ENCODE peak calls at places on chromosomes 2 and 18, in four cellular contexts. H is GM12878, S is HCT116, D is K562. I is an unnamed sample.

GRCh38 chr2:216572582-216573578 is 60.3 kb upstream of the IGFBP2 start:
- DNase-seq in H (no peak), S (peak; percentile 12), D (no peak), I (no peak)

GRCh38 chr2:238422940-238423339 is 3.8 kb upstream of the ASB1 start:
- DNase-seq in H (no peak), S (no peak), D (no peak), I (no peak)

GRCh38 chr2:180907731-180908130 is 72.7 kb upstream of the UBE2E3 start:
- DNase-seq in H (no peak), S (no peak), D (no peak), I (no peak)

GRCh38 chr2:72173640-72174321 is 26.1 kb upstream of the CYP26B1 start:
- DNase-seq in H (no peak), S (no peak), D (no peak), I (no peak)

GRCh38 chr18:12659904-12660605 is 2.1 kb upstream of the SPIRE1 start:
- DNase-seq in H (no peak), S (peak; percentile 48), D (peak; percentile 66), I (peak; percentile 54)

GRCh38 chr2:11014026-11014425 is 102.3 kb downstream of the KCNF1 start:
- DNase-seq in H (no peak), S (no peak), D (no peak), I (no peak)

GRCh38 chr2:207504513-207505171 is 25.1 kb upstream of the CREB1 start:
- DNase-seq in H (no peak), S (no peak), D (no peak), I (no peak)

GRCh38 chr2:227608469-227609338 is 5.9 kb downstream of the SCYGR3 start:
- DNase-seq in H (peak; percentile 38), S (no peak), D (no peak), I (no peak)

GRCh38 chr18:79922971-79923411 is 28.5 kb downstream of the SLC66A2 start:
- DNase-seq in H (no peak), S (no peak), D (no peak), I (no peak)

GRCh38 chr2:166126014-166126639 is 1.7 kb downstream of the SCN1A start:
- DNase-seq in H (no peak), S (no peak), D (no peak), I (no peak)

GRCh38 chr2:190678444-190679162 is 29.7 kb downstream of the NAB1 start:
- DNase-seq in H (peak; percentile 86), S (no peak), D (no peak), I (no peak)

GRCh38 chr2:16620590-16620989 is 45.0 kb downstream of the CYRIA start:
- DNase-seq in H (no peak), S (no peak), D (no peak), I (no peak)

GRCh38 chr2:131055169-131056065 is 37.8 kb downstream of the FAM168B start:
- DNase-seq in H (no peak), S (no peak), D (no peak), I (no peak)

GRCh38 chr2:207231106-207231860 is 65.5 kb upstream of the KLF7 start:
- DNase-seq in H (no peak), S (no peak), D (no peak), I (no peak)

GRCh38 chr2:9231291-9232165 is 24.9 kb downstream of the ASAP2 start:
- DNase-seq in H (no peak), S (no peak), D (no peak), I (no peak)

GRCh38 chr2:212905640-212906201 is 245.7 kb downstream of the IKZF2 start:
- DNase-seq in H (no peak), S (no peak), D (no peak), I (peak; percentile 26)

GRCh38 chr2:230924470-230925341 is at the start of gene GPR55:
- DNase-seq in H (peak; percentile 56), S (no peak), D (peak; percentile 52), I (peak; percentile 24)

GRCh38 chr2:240629968-240630770 is 4.9 kb downstream of the GPR35 start:
- DNase-seq in H (no peak), S (no peak), D (no peak), I (no peak)

GRCh38 chr2:48200591-48201293 is 294.4 kb upstream of the FBXO11 start:
- DNase-seq in H (peak; percentile 51), S (no peak), D (no peak), I (no peak)

GRCh38 chr2:31258351-31258750 is 24.4 kb downstream of the EHD3 start:
- DNase-seq in H (peak; percentile 25), S (no peak), D (no peak), I (no peak)

GRCh38 chr2:224143521-224143920 is 104.4 kb upstream of the SERPINE2 start:
- DNase-seq in H (no peak), S (no peak), D (no peak), I (no peak)

GRCh38 chr2:42787788-42788477 is 4.5 kb downstream of the HAAO start:
- DNase-seq in H (no peak), S (no peak), D (no peak), I (no peak)

GRCh38 chr2:240935101-240935876 is 29.2 kb downstream of the CROCC2 start:
- DNase-seq in H (no peak), S (no peak), D (no peak), I (no peak)

GRCh38 chr2:191001032-191001431 is 12.9 kb downstream of the STAT1 start:
- DNase-seq in H (no peak), S (no peak), D (no peak), I (no peak)

GRCh38 chr2:64606495-64607363 is 47.0 kb downstream of the SERTAD2 start:
- DNase-seq in H (peak; percentile 83), S (no peak), D (peak; percentile 92), I (peak; percentile 78)

GRCh38 chr18:50331691-50332090 is 43.2 kb upstream of the SKA1 start:
- DNase-seq in H (no peak), S (no peak), D (no peak), I (no peak)

GRCh38 chr2:118291481-118291880 is 203.2 kb downstream of the INSIG2 start:
- DNase-seq in H (no peak), S (no peak), D (no peak), I (no peak)

GRCh38 chr2:13335862-13336535 is 619.3 kb downstream of the TRIB2 start:
- DNase-seq in H (no peak), S (no peak), D (no peak), I (no peak)

GRCh38 chr2:188645982-188646381 is 328.2 kb upstream of the COL3A1 start:
- DNase-seq in H (no peak), S (no peak), D (no peak), I (no peak)

GRCh38 chr18:65091737-65092329 is 659.0 kb upstream of the CDH7 start:
- DNase-seq in H (no peak), S (no peak), D (peak; percentile 1), I (peak; percentile 63)

GRCh38 chr2:101833890-101834523 is 136.5 kb downstream of the MAP4K4 start:
- DNase-seq in H (no peak), S (no peak), D (no peak), I (no peak)
- TF ChIP-seq JUND in H (no peak), S (no peak), D (no peak), I (no peak)

GRCh38 chr2:73823916-73824523 is 4.7 kb upstream of the STAMBP start:
- DNase-seq in H (peak; percentile 49), S (peak; percentile 69), D (peak; percentile 58), I (no peak)
- TF ChIP-seq JUND in H (no peak), S (no peak), D (no peak), I (no peak)

GRCh38 chr18:3610818-3611217 is 160.8 kb downstream of the TGIF1 start:
- DNase-seq in H (no peak), S (no peak), D (no peak), I (no peak)
- TF ChIP-seq JUND in H (no peak), S (no peak), D (no peak), I (no peak)

GRCh38 chr18:58898427-58898826 is 33.8 kb downstream of the ZNF532 start:
- DNase-seq in H (no peak), S (no peak), D (no peak), I (no peak)
- TF ChIP-seq JUND in H (no peak), S (no peak), D (no peak), I (no peak)

DNA sequence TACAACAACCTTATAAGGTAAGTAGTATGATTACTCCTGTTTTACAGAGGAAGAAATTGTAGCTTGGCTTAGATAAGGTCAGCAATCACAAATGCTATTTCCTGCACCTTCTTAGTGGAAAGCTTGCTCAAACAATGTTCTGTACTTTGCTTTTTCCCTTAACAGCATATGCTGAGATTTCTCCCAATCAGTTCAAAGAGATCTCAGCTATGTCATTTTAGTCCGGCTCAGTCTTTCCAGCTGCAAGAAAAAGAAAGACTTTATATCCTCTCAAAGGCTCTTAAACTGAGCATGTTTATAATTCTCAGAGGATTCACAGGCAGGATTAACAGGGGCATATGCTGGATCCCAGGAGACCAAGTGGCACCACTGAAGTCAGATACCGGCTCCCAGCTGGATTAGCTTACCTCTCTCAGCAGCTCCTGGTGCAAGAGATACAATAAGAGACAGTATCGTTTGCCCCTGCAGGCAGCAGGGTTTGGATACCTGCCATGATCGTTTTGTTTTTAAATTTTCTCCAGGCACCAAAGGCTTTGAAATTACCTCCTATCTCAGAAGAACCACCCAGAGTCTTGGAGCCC is 29.5 kb downstream of the KIAA2012 start:
- DNase-seq in H (no peak), S (no peak), D (no peak), I (no peak)
- TF ChIP-seq JUND in H (no peak), S (no peak), D (no peak), I (no peak)

DNA sequence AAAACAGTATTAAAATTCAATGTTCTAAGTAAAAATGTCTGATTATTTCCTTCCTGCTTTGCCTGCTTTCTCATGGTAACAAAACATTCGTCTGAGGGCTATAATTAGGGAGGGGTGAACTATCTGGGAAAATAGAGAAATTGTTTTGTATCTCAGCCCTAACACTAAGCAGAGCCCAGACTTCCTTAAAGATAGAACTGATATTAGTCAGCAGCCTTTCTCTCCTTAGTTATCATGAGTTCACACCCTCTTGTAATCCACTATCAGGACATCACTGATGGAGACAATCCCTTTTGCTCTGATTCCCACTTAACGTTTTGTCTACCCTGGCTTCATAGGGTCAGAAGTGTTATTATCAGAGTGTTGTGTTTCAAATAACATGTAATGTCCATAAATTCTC is 701.1 kb upstream of the ZEB2 start:
- DNase-seq in H (no peak), S (no peak), D (no peak), I (no peak)
- TF ChIP-seq JUND in H (no peak), S (no peak), D (no peak), I (no peak)

GRCh38 chr2:236971131-236971850 is 114.4 kb upstream of the COPS8 start:
- DNase-seq in H (no peak), S (no peak), D (no peak), I (no peak)

GRCh38 chr2:236974206-236974605 is 111.5 kb upstream of the COPS8 start:
- DNase-seq in H (no peak), S (no peak), D (no peak), I (no peak)

GRCh38 chr2:236971919-236972381 is 113.7 kb upstream of the COPS8 start:
- DNase-seq in H (no peak), S (no peak), D (no peak), I (no peak)

GRCh38 chr2:236974752-236975151 is 110.9 kb upstream of the COPS8 start:
- DNase-seq in H (no peak), S (no peak), D (no peak), I (no peak)

GRCh38 chr2:236972491-236973379 is 113.0 kb upstream of the COPS8 start:
- DNase-seq in H (no peak), S (no peak), D (no peak), I (no peak)
- TF ChIP-seq JUND in H (no peak), S (no peak), D (no peak), I (no peak)

GRCh38 chr2:30104273-30104672 is 42.5 kb upstream of the YPEL5 start:
- DNase-seq in H (no peak), S (no peak), D (no peak), I (no peak)
- TF ChIP-seq JUND in H (no peak), S (no peak), D (no peak), I (no peak)

I was measured in T47D.